ENCODE peak calls at places on chromosomes 13 and 19, in five cellular contexts. G, L, H, C and V are unnamed samples.

GRCh38 chr13:49097374-49097773 is 121.7 kb downstream of the FNDC3A start:
- DNase-seq in G (no peak), L (no peak), H (no peak), C (peak), V (no peak)

GRCh38 chr19:47507031-47507430 is 7.8 kb downstream of the NAPA start:
- DNase-seq in G (no peak), L (no peak), H (no peak), C (no peak), V (no peak)

GRCh38 chr19:29268103-29268502 is 55.2 kb upstream of the UQCRFS1 start:
- DNase-seq in G (no peak), L (no peak), H (no peak), C (no peak), V (no peak)

GRCh38 chr19:39045506-39045905 is 13.2 kb upstream of the FBXO27 start:
- DNase-seq in G (no peak), L (no peak), H (no peak), C (no peak), V (no peak)

GRCh38 chr19:55070755-55071502 is 4.7 kb upstream of the EPS8L1 start:
- DNase-seq in G (no peak), L (peak), H (peak), C (no peak), V (no peak)

GRCh38 chr13:97849305-97849704 is 104.2 kb upstream of the IPO5 start:
- DNase-seq in G (no peak), L (peak), H (peak), C (peak), V (peak)

GRCh38 chr13:112434937-112435523 is 58.9 kb downstream of the SPACA7 start:
- DNase-seq in G (no peak), L (no peak), H (no peak), C (no peak), V (no peak)

GRCh38 chr13:114053026-114053425 is 79.2 kb upstream of the C13orf46 start:
- DNase-seq in G (no peak), L (no peak), H (no peak), C (no peak), V (no peak)

GRCh38 chr13:31476266-31476665 is 263.1 kb upstream of the RXFP2 start:
- DNase-seq in G (no peak), L (no peak), H (no peak), C (no peak), V (no peak)

GRCh38 chr19:35959040-35959967 is 23.1 kb downstream of the LRFN3 start:
- DNase-seq in G (peak), L (no peak), H (peak), C (no peak), V (no peak)

GRCh38 chr19:13057147-13057572 is 45.5 kb downstream of the LYL1 start:
- DNase-seq in G (no peak), L (no peak), H (no peak), C (peak), V (no peak)

GRCh38 chr13:102003848-102004570 is 397.8 kb downstream of the FGF14 start:
- DNase-seq in G (no peak), L (no peak), H (no peak), C (no peak), V (no peak)

GRCh38 chr13:99027260-99027659 is 49.4 kb upstream of the DOCK9 start:
- DNase-seq in G (no peak), L (no peak), H (peak), C (no peak), V (no peak)

GRCh38 chr19:2290441-2291184 is 8.6 kb upstream of the PEAK3 start:
- DNase-seq in G (peak), L (no peak), H (no peak), C (no peak), V (no peak)

GRCh38 chr19:2054763-2055162 is 3.7 kb upstream of the MKNK2 start:
- DNase-seq in G (no peak), L (no peak), H (no peak), C (no peak), V (no peak)

GRCh38 chr19:34171539-34171876 is 796 bp upstream of the LSM14A start:
- DNase-seq in G (no peak), L (peak), H (no peak), C (no peak), V (peak)

GRCh38 chr19:5492281-5492812 is 37.1 kb downstream of the ZNRF4 start:
- DNase-seq in G (no peak), L (no peak), H (no peak), C (no peak), V (no peak)

GRCh38 chr19:29724102-29724641 is 9.1 kb upstream of the C19orf12 start:
- DNase-seq in G (peak), L (no peak), H (no peak), C (no peak), V (no peak)

GRCh38 chr19:36245210-36246005 is 30.5 kb downstream of the ZNF146 start:
- DNase-seq in G (peak), L (no peak), H (no peak), C (no peak), V (no peak)

GRCh38 chr19:11247391-11247790 is 8.0 kb downstream of the ANGPTL8 start:
- DNase-seq in G (no peak), L (no peak), H (no peak), C (no peak), V (no peak)

GRCh38 chr13:41652735-41653361 is 195.5 kb downstream of the RGCC start:
- DNase-seq in G (no peak), L (peak), H (peak), C (peak), V (no peak)

GRCh38 chr13:35884211-35884610 is 247.0 kb downstream of the DCLK1 start:
- DNase-seq in G (no peak), L (no peak), H (no peak), C (no peak), V (no peak)

GRCh38 chr13:20801704-20802103 is 27.9 kb upstream of the EEF1AKMT1 start:
- DNase-seq in G (no peak), L (no peak), H (peak), C (no peak), V (no peak)

GRCh38 chr13:113850722-113851479 is 13.0 kb downstream of the GAS6 start:
- DNase-seq in G (no peak), L (no peak), H (no peak), C (no peak), V (no peak)

GRCh38 chr13:90416519-90416918 is 931.0 kb upstream of the MIR17HG start:
- DNase-seq in G (no peak), L (no peak), H (no peak), C (no peak), V (no peak)

GRCh38 chr13:94079876-94080275 is 399.6 kb downstream of the DCT start:
- DNase-seq in G (no peak), L (no peak), H (no peak), C (no peak), V (no peak)

GRCh38 chr13:37369618-37370017 is 228.9 kb downstream of the POSTN start:
- DNase-seq in G (no peak), L (no peak), H (no peak), C (no peak), V (no peak)

GRCh38 chr19:7463575-7463974 is 25.3 kb downstream of the PEX11G start:
- DNase-seq in G (no peak), L (no peak), H (no peak), C (no peak), V (no peak)

GRCh38 chr13:102555914-102556553 is 40.8 kb upstream of the TPP2 start:
- DNase-seq in G (no peak), L (peak), H (peak), C (peak), V (no peak)

GRCh38 chr13:20190481-20191310 is 2.0 kb downstream of the GJB2 start:
- DNase-seq in G (no peak), L (no peak), H (no peak), C (no peak), V (no peak)

DNA sequence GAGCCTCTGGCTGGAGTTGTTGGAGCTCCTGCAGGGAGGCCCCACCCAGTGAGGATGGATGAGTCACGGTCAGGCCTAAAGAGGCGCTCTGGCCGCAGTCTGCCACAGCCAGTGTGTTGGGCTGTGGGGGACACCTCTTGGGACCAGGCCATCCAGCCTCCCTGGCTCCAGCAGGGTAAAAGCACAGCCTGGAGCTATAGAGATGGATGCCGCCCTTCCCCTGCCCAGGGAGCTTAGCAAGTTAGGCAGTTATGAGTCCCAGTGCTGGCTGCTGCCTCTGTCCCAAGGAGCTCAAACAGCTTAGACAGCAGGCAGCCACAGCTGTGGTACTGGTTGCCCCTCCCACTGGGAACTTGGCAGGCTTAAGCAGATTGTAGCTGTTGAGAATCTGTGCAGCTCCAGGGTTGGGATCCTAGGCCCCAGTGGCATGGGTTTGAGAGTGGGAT is 100.9 kb downstream of the NDFIP2 start:
- DNase-seq in G (peak), L (no peak), H (peak), C (no peak), V (no peak)
- TF ChIP-seq ESRRA in G (no peak), L (no peak), H (no peak), C (no peak), V (no peak)

GRCh38 chr13:43522788-43523187 is 264.0 kb downstream of the ENOX1 start:
- DNase-seq in G (no peak), L (no peak), H (no peak), C (no peak), V (no peak)
- TF ChIP-seq ESRRA in G (no peak), L (no peak), H (no peak), C (no peak), V (no peak)

DNA sequence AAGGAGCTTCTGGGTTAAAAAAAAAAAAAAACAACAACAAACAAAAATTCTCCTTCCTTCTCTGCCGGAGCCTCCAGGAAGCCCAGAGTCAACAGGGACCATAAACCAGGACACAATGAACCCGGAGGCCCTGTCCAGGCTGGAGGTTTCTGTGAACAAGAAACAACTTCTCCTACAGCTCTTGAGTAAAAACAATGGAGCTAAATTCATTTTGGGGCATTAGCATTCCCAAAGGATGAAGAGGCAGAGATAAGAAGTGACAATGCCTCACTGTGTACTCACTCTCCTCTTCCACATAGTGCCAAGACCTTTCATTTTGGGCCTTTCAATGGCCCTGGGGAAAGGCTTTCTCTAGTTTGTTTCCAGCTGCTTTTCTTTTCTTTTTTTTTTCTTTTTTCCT is 9.0 kb downstream of the RHPN2 start:
- DNase-seq in G (no peak), L (no peak), H (no peak), C (no peak), V (no peak)
- TF ChIP-seq ESRRA in G (no peak), L (no peak), H (no peak), C (no peak), V (no peak)

GRCh38 chr13:33937373-33938087 is 119.6 kb downstream of the RFC3 start:
- DNase-seq in G (peak), L (no peak), H (no peak), C (peak), V (no peak)
- TF ChIP-seq ESRRA in G (no peak), L (no peak), H (no peak), C (no peak), V (no peak)

GRCh38 chr13:95391325-95391724 is 90.1 kb upstream of the ABCC4 start:
- DNase-seq in G (no peak), L (no peak), H (no peak), C (no peak), V (no peak)

GRCh38 chr13:95385373-95385772 is 84.1 kb upstream of the ABCC4 start:
- DNase-seq in G (no peak), L (no peak), H (no peak), C (no peak), V (no peak)

GRCh38 chr13:95386370-95386769 is 85.1 kb upstream of the ABCC4 start:
- DNase-seq in G (no peak), L (no peak), H (no peak), C (no peak), V (no peak)

GRCh38 chr13:95385808-95386207 is 84.6 kb upstream of the ABCC4 start:
- DNase-seq in G (no peak), L (no peak), H (peak), C (no peak), V (no peak)

GRCh38 chr13:95388420-95389079 is 87.3 kb upstream of the ABCC4 start:
- DNase-seq in G (no peak), L (no peak), H (no peak), C (no peak), V (no peak)
- TF ChIP-seq ESRRA in G (no peak), L (no peak), H (no peak), C (no peak), V (no peak)

GRCh38 chr19:3415695-3416094 is 49.3 kb downstream of the NFIC start:
- DNase-seq in G (no peak), L (no peak), H (no peak), C (no peak), V (no peak)

GRCh38 chr19:3426433-3426832 is 53.9 kb downstream of the SMIM24 start:
- DNase-seq in G (no peak), L (no peak), H (no peak), C (no peak), V (no peak)

GRCh38 chr19:3420244-3420755 is 53.9 kb downstream of the NFIC start:
- DNase-seq in G (no peak), L (no peak), H (no peak), C (no peak), V (no peak)

GRCh38 chr19:3423183-3423829 is 56.9 kb downstream of the NFIC start:
- DNase-seq in G (no peak), L (no peak), H (peak), C (no peak), V (no peak)

GRCh38 chr19:3420909-3421619 is 54.7 kb downstream of the NFIC start:
- DNase-seq in G (no peak), L (no peak), H (no peak), C (no peak), V (no peak)
- TF ChIP-seq ESRRA in G (no peak), L (no peak), H (no peak), C (no peak), V (no peak)